ENCODE peak calls at places on chromosome 11, in five cellular contexts. B is colonic mucosa, C is pancreas, R is spleen, M is upper lobe of right lung. Y is an unnamed sample. For H3K27me3, the result is how much of the 10 kb centered on the place peaks cover.

GRCh38 chr11:78156081-78156844 is 16.8 kb upstream of the ALG8 start:
- DNase-seq in R (peak), B (no peak), M (no peak), C (no peak), Y (no peak)

GRCh38 chr11:7599209-7599608 is 74.1 kb downstream of the CYB5R2 start:
- DNase-seq in B (no peak), M (no peak), R (no peak), C (no peak), Y (no peak)

GRCh38 chr11:61505640-61506155 is 2.9 kb upstream of the LRRC10B start:
- DNase-seq in C (no peak), B (no peak), M (no peak), R (no peak), Y (no peak)

GRCh38 chr11:3345736-3346135 is 33.2 kb downstream of the ZNF195 start:
- DNase-seq in M (no peak), B (no peak), C (no peak), R (no peak), Y (no peak)

GRCh38 chr11:107408762-107409200 is 48.8 kb downstream of the CWF19L2 start:
- DNase-seq in R (no peak), C (no peak), M (no peak), B (no peak), Y (no peak)

GRCh38 chr11:103736323-103736722 is 300.1 kb upstream of the DDI1 start:
- DNase-seq in B (no peak), R (no peak), C (no peak), M (no peak), Y (no peak)

GRCh38 chr11:57649826-57650738 is at the start of gene YPEL4:
- DNase-seq in C (no peak), B (no peak), M (no peak), R (peak), Y (no peak)

GRCh38 chr11:88300888-88301477 is 36.6 kb downstream of the CTSC start:
- DNase-seq in M (no peak), C (no peak), R (no peak), B (no peak), Y (no peak)

GRCh38 chr11:126697937-126698336 is 302.6 kb downstream of the KIRREL3 start:
- DNase-seq in C (no peak), M (no peak), B (no peak), R (no peak), Y (no peak)

GRCh38 chr11:12189543-12190235 is 79.3 kb downstream of the MICAL2 start:
- DNase-seq in R (no peak), B (no peak), M (no peak), C (no peak), Y (peak)

GRCh38 chr11:24064309-24064903 is 432.4 kb upstream of the LUZP2 start:
- DNase-seq in B (no peak), R (no peak), M (no peak), C (no peak), Y (no peak)

GRCh38 chr11:87300640-87301381 is 263.1 kb downstream of the TMEM135 start:
- DNase-seq in R (no peak), C (no peak), M (no peak), B (no peak), Y (no peak)

GRCh38 chr11:127058524-127058923 is 58.0 kb upstream of the KIRREL3 start:
- DNase-seq in B (no peak), R (no peak), M (no peak), C (no peak), Y (no peak)

DNA sequence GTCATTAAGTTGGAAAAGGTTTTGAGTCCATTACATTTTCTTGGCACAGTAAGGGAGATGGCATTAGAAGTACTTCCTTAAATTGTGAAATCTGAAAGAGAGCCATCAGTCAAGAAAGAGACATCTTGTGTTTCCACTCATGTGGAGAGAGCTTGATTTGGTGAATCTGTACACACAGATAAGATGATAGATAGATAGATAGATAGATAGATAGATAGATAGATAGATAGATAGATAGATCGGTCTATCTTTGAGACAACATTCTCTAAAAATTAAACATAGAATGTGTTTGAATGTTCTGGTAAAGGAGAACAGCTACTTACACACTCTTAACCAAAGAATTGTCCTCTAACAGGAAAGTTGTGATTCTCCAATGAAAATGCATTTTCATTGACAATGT is 76.2 kb downstream of the TTC17 start:
- DNase-seq in B (no peak), M (no peak), R (no peak), C (no peak), Y (no peak)
- H3K27ac ChIP-seq in B (no peak), M (no peak), R (no peak), C (no peak), Y (no peak)

DNA sequence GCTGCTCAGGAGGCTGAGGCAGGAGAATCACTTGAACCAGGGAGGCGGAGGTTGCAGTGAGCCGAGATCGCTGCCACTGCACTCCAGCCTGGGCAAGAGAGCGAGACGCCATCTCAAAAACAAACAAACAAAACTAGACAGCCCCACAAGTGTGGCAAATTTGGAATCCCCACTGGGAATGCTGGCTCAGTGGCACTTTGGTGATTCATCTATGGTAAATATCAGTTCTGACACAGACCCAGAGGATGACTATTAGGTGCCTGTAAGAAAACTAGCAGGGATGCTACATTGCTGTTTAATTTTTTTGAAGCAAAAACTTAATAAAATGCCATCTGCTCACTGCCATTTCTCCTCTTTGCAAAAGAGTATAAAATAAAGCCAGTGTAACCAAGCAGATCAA is 107.9 kb downstream of the NAT10 start:
- DNase-seq in C (no peak), M (no peak), B (no peak), R (no peak), Y (no peak)
- H3K27me3 ChIP-seq in C (under half), M (under half), B (under half), R (under half), Y (under half)

DNA sequence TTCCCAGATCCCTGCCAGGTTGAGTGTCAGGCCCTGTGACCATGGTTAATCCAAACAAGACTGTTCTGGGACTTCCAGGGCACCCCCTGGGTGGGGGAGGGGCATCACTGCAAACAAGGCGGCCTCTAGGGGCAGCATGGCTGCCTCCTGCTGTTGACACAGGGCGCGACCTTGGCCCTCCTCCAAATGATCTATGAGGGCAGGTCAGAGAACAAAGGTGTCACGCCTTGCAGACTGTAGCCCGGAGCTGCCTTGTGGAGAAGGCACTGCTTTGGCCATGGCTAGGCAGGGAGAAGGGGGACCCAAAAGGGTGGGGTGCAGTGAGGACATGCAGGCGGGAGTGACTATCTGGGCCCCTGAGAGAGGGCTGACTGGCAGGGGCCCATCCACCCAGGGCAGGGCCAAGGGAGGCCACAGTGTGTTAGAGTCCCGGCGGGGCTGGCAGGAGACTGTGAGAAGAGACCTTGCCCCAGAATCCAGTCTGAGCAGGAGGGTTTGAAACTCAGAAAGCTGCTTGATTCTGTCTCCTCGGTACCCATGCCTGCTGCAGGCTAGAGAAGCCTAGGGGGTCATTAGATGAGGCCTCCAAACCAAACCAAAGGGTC is 35.6 kb downstream of the KCNC1 start:
- DNase-seq in R (peak), B (peak), C (peak), M (peak), Y (no peak)
- TF ChIP-seq CTCF in R (no peak), B (peak), C (no peak), M (no peak), Y (peak)

DNA sequence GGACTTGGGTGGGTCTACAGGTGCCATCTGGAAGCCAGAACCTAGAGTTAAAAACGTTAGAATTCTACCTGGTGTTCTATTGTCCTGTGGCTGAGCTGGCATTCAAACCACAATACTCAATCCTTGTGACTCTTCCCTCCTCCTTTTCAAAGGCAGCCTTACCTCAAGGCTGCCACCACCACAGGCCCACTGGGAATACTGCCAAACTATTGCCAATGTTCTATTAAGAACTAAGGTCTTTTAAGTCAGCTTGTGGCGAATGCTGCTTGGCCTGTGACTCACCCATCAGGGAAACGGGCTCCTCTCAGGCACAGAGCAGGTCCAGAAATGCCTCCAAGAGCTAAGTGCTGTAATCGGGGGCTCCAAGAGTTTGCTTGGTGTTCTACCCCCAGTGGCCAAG is 1008.4 kb downstream of the JRKL start:
- DNase-seq in R (no peak), M (no peak), B (no peak), C (no peak), Y (no peak)
- H3K27ac ChIP-seq in R (no peak), M (no peak), B (no peak), C (no peak), Y (no peak)